ENCODE peak calls at places on chromosome 9, in six cellular contexts. G is suprapubic skin, Z is vagina, I is A549, K is body of pancreas, C is lower leg skin. S is an unnamed sample.

GRCh38 chr9:31135567-31135966 is 1248.9 kb upstream of the ACO1 start:
- DNase-seq in G (no peak), Z (no peak), C (no peak), K (no peak), I (no peak), S (no peak)

GRCh38 chr9:21286099-21286498 is 19.0 kb downstream of the IFNA5 start:
- DNase-seq in Z (no peak), C (no peak), K (no peak), I (no peak), G (no peak), S (no peak)

GRCh38 chr9:113770396-113770795 is 105.7 kb upstream of the ZNF618 start:
- DNase-seq in K (no peak), I (no peak), C (no peak), G (no peak), Z (peak), S (no peak)

GRCh38 chr9:31188496-31188895 is 1195.9 kb upstream of the ACO1 start:
- DNase-seq in G (no peak), C (no peak), Z (no peak), I (no peak), K (no peak), S (no peak)

GRCh38 chr9:82601272-82601835 is 461.6 kb downstream of the RASEF start:
- DNase-seq in K (no peak), I (no peak), C (no peak), Z (no peak), G (no peak), S (no peak)

GRCh38 chr9:5195450-5195849 is 10.0 kb upstream of the INSL6 start:
- DNase-seq in C (no peak), K (no peak), Z (no peak), I (no peak), G (no peak), S (no peak)

GRCh38 chr9:26685857-26686256 is 206.7 kb downstream of the CAAP1 start:
- DNase-seq in G (no peak), C (no peak), Z (no peak), K (no peak), I (no peak), S (no peak)

GRCh38 chr9:306907-307306 is 92.2 kb downstream of the DOCK8 start:
- DNase-seq in Z (no peak), K (peak), C (no peak), G (no peak), I (no peak), S (no peak)

GRCh38 chr9:73497796-73498195 is 346.1 kb downstream of the ANXA1 start:
- DNase-seq in I (no peak), K (no peak), G (no peak), Z (no peak), C (no peak), S (no peak)

GRCh38 chr9:79895232-79895631 is 323.5 kb downstream of the TLE4 start:
- DNase-seq in G (no peak), C (no peak), K (no peak), Z (no peak), I (no peak), S (no peak)

GRCh38 chr9:33162721-33163311 is 4.3 kb downstream of the B4GALT1 start:
- DNase-seq in K (peak), C (peak), G (peak), I (peak), Z (peak), S (peak)

GRCh38 chr9:81032030-81032572 is 657.2 kb downstream of the TLE1 start:
- DNase-seq in K (peak), Z (no peak), G (no peak), C (no peak), I (peak), S (no peak)

GRCh38 chr9:124724415-124725067 is 46.6 kb downstream of the NR6A1 start:
- DNase-seq in I (no peak), Z (no peak), C (no peak), G (no peak), K (no peak), S (no peak)

GRCh38 chr9:17520264-17521058 is 58.4 kb upstream of the SH3GL2 start:
- DNase-seq in I (no peak), G (no peak), C (no peak), K (no peak), Z (no peak), S (no peak)

GRCh38 chr9:114894801-114895433 is 35.5 kb downstream of the TNFSF8 start:
- DNase-seq in K (no peak), C (no peak), Z (no peak), I (peak), G (no peak), S (no peak)

GRCh38 chr9:133944746-133945135 is 47.4 kb downstream of the VAV2 start:
- DNase-seq in C (no peak), Z (no peak), K (no peak), G (no peak), I (no peak), S (peak)

GRCh38 chr9:104608336-104608735 is 2.9 kb upstream of the OR13C2 start:
- DNase-seq in C (no peak), K (no peak), I (no peak), Z (no peak), G (no peak), S (no peak)

GRCh38 chr9:131096490-131097258 is at the start of gene AIF1L:
- DNase-seq in Z (no peak), K (peak), G (no peak), I (peak), C (no peak), S (peak)

GRCh38 chr9:108835831-108836230 is 20.0 kb downstream of the ACTL7B start:
- DNase-seq in K (no peak), G (no peak), C (peak), Z (no peak), I (no peak), S (no peak)

GRCh38 chr9:122340161-122340560 is 30.7 kb upstream of the PTGS1 start:
- DNase-seq in I (no peak), Z (no peak), C (peak), G (no peak), K (no peak), S (no peak)

GRCh38 chr9:125262217-125262991 is 778 bp downstream of the GAPVD1 start:
- DNase-seq in I (no peak), Z (no peak), C (no peak), G (peak), K (no peak), S (no peak)

GRCh38 chr9:134192951-134193731 is 28.8 kb upstream of the RNU6ATAC start:
- DNase-seq in I (no peak), K (no peak), Z (no peak), C (peak), G (peak), S (no peak)

GRCh38 chr9:105116047-105116868 is 128.2 kb upstream of the SLC44A1 start:
- DNase-seq in K (no peak), G (no peak), Z (no peak), C (no peak), I (no peak), S (no peak)

DNA sequence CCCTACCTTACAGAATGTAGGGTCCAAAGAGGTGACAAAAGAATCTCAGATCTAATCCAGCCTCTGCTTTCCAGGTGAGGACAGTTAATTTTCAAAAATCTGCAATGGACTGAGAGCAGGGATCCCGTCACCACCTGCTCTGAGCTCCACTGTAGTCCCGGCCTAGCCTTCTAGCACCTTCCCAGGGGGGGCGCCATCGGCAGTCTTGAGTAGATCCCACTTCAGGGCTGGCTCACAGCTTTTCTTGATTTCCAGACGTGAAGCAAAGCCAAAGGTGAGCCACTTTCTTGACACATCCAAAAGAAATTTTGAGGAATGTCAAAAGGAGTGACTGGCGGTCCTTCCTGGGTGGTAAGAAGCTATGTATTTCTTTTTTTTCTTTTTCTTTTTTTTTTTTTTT is 114.1 kb downstream of the SYK start:
- DNase-seq in C (no peak), I (peak), Z (no peak), G (no peak), K (peak), S (no peak)
- TF ChIP-seq CTCF in C (no peak), I (no peak), Z (no peak), G (peak), K (no peak), S (no peak)

DNA sequence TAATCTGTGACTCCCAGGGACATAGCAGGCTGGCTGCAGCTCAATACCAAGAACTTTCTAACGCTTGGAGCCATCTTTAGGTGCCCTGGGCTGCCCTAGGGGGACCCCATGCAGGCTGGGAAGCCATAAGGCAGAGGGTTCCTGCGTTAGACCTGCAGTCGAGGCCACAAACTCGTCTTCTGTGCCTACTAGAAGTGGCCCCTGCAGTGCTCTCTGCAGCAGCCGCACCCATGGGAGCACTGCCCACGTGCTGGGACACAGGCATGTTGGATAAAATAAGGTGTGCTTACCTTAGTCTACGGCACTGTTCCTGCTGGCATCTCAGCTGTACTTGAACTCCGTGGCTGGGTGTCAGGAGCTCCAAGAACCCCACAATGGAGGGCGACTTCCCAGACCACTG is 9.4 kb downstream of the TOR1B start:
- DNase-seq in C (no peak), Z (no peak), I (no peak), K (no peak), G (no peak), S (no peak)
- TF ChIP-seq POLR2A in C (no peak), Z (no peak), I (no peak), K (no peak), G (no peak), S (no peak)

DNA sequence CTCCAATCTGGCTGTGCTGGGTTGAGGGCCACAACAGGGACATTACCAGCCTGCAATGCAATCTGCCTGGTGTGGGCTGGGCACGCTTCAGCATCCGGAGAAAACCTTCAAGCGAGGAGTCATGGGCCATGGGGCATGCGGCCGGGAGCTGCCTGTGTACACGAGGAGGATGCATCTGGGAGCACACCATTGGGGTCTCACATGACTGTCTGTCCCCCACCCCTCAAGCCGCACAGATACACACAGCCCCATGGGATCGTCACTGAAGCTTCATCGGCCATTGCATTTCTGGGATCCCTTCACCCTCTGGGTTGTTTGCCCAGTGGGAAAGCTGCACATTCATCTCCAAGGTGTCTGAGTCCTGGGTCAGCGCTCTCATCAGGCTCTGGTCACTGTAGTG is 9.9 kb downstream of the LCN1 start:
- DNase-seq in I (no peak), C (peak), Z (no peak), G (no peak), K (no peak), S (no peak)
- TF ChIP-seq CTCF in I (no peak), C (no peak), Z (no peak), G (no peak), K (no peak), S (no peak)

GRCh38 chr9:34267660-34268059 is 61.4 kb downstream of the KIF24 start:
- DNase-seq in G (no peak), K (no peak), C (no peak), I (no peak), Z (no peak), S (no peak)
- TF ChIP-seq POLR2A in G (no peak), K (no peak), C (no peak), I (no peak), Z (no peak), S (no peak)

DNA sequence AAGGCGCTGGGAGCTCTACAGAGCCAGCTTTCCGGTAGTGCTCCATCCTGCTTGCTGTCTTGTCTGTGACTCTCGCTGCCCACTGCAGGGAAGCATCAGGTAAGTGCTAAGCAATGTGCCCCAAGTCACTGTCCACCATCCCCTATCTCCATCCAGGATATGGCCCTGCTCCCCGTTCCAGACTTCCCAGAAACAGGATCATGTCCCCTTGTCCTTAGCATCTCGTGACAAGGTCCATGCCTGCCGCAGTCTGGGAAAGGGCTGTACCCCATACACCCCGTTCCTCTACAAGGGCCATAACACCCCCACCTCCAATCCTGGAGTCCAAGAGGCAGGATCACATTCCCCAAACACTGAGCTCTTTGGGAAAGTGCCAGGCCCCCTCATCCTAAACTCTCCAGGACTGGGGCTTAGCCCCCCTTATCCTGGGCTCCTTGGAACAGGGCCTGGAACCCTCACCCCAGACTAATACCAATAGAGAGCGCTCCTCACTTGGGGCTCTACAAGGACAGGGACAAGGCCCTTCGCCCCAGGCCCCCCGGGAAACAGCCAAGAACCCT is 566 bp downstream of the RPP25L start:
- DNase-seq in C (no peak), Z (no peak), K (no peak), I (no peak), G (no peak), S (no peak)
- TF ChIP-seq CTCF in C (no peak), Z (no peak), K (no peak), I (no peak), G (no peak), S (no peak)